ENCODE peak calls at places on chromosomes 12 and 14, in four cellular contexts. H is stomach, T is testis, S is psoas muscle. B is an unnamed sample.

GRCh38 chr12:125167658-125168057 is 102.4 kb downstream of the AACS start:
- DNase-seq in H (no peak), T (no peak), S (no peak), B (no peak)

GRCh38 chr12:58347188-58347587 is 405.8 kb downstream of the ATP23 start:
- DNase-seq in H (no peak), T (no peak), S (no peak), B (no peak)

GRCh38 chr12:65522956-65523857 is 244.7 kb downstream of the MSRB3 start:
- DNase-seq in H (no peak), T (no peak), S (no peak), B (no peak)

GRCh38 chr12:111107392-111108178 is 187.2 kb upstream of the MYL2 start:
- DNase-seq in H (no peak), T (no peak), S (no peak), B (no peak)

GRCh38 chr12:113092478-113093408 is 36.2 kb downstream of the DTX1 start:
- DNase-seq in H (peak; percentile 68), T (peak; percentile 56), S (peak; percentile 53), B (no peak)

GRCh38 chr12:109783965-109784244 is 49.3 kb downstream of the TRPV4 start:
- DNase-seq in H (no peak), T (no peak), S (no peak), B (no peak)

GRCh38 chr12:19624401-19624930 is 185.2 kb downstream of the AEBP2 start:
- DNase-seq in H (no peak), T (no peak), S (no peak), B (no peak)

GRCh38 chr14:22864979-22865378 is 6.6 kb upstream of the LRP10 start:
- DNase-seq in H (no peak), T (no peak), S (no peak), B (no peak)

GRCh38 chr12:77943466-77943865 is 112.8 kb downstream of the NAV3 start:
- DNase-seq in H (no peak), T (no peak), S (no peak), B (no peak)

GRCh38 chr12:86249856-86250255 is 6.3 kb downstream of the MGAT4C start:
- DNase-seq in H (no peak), T (no peak), S (no peak), B (no peak)

GRCh38 chr14:105855246-105855892 is 329.0 kb downstream of the TMEM121 start:
- DNase-seq in H (no peak), T (peak; percentile 9), S (no peak), B (peak; percentile 38)

GRCh38 chr12:30391766-30392366 is 303.8 kb downstream of the IPO8 start:
- DNase-seq in H (no peak), T (no peak), S (no peak), B (no peak)

GRCh38 chr12:30400349-30400748 is 295.3 kb downstream of the IPO8 start:
- DNase-seq in H (no peak), T (peak; percentile 46), S (no peak), B (no peak)

GRCh38 chr12:30396576-30396975 is 299.1 kb downstream of the IPO8 start:
- DNase-seq in H (no peak), T (no peak), S (no peak), B (no peak)

GRCh38 chr12:30399859-30400258 is 295.8 kb downstream of the IPO8 start:
- DNase-seq in H (no peak), T (no peak), S (no peak), B (no peak)

DNA sequence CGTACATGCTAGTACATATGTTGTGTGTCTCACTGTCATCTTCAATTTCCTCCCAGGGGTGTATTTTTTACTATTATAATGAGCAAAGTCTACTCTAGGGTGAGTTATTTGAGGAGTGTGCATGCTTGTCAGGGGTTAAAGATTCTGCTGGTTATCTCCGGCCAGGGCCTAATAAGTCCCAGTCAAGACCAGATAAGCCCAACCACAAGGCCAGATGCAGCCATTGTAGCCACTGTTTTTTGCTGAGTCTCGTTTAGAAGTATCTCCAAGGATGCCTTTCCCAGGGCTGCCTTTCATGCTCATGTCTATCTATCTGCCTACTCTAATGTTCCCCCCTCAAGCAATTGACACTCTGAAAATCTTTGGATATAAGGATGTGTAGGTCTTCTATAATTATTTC is 300.5 kb downstream of the IPO8 start:
- DNase-seq in H (no peak), T (no peak), S (no peak), B (no peak)
- H3K9me3 ChIP-seq in H (peaks cover 4% of the 10 kb centered on the region), T (no peaks in the 10 kb centered on the region), S (no peaks in the 10 kb centered on the region), B (no peaks in the 10 kb centered on the region)

GRCh38 chr14:53109028-53109687 is 44.0 kb downstream of the DDHD1 start:
- DNase-seq in H (no peak), T (no peak), S (no peak), B (no peak)
- H3K4me3 ChIP-seq in H (peak overlapping the region; percentile 25), T (no peak overlapping the region), S (peak overlapping the region; percentile 49), B (peak overlapping the region; percentile 28)

GRCh38 chr14:93042968-93043940 is 72.5 kb downstream of the ITPK1 start:
- DNase-seq in H (peak; percentile 93), T (peak; percentile 89), S (peak; percentile 53), B (peak; percentile 82)
- H3K4me1 ChIP-seq in H (peaks cover 78% of the 10 kb centered on the region), T (peaks cover 80% of the 10 kb centered on the region), S (peaks cover 35% of the 10 kb centered on the region), B (no peaks in the 10 kb centered on the region)

DNA sequence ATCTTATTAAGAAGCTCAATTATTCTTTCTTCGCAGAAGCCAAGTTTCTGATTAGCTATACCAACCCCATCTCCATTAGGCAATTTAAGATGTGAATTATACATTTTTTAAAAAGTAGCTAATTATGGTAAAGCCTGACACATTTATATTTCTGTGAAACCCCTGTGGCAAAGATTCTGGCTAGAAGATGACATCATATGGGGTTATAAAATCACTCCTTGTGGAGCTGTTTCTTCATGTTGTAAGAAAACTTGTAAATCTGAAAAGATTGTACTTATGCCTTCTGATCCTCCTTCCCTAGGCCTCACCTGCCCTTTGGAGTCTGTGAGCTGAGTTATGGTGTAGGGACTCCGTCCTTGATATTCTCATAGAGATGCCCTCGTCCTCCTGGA is 78.1 kb downstream of the CHST11 start:
- DNase-seq in H (no peak), T (no peak), S (no peak), B (no peak)
- H3K9me3 ChIP-seq in H (no peaks in the 10 kb centered on the region), T (no peaks in the 10 kb centered on the region), S (no peaks in the 10 kb centered on the region), B (no peaks in the 10 kb centered on the region)

B was measured in breast epithelium.